ENCODE peak calls at places on chromosomes 4 and X, in seven cellular contexts. W is K562, P is transverse colon, M is A549, L is psoas muscle, R is astrocyte, B is SK-N-SH. N is an unnamed sample. For H3K4me1, the result is how much of the 10 kb centered on the place peaks cover.

GRCh38 chr4:13559414-13559813 is 15.1 kb upstream of the NKX3-2 start:
- DNase-seq in R (peak), L (no peak), P (no peak), B (no peak), M (no peak), W (no peak), N (no peak)

GRCh38 chrX:70481424-70481823 is 36.8 kb downstream of the DLG3 start:
- DNase-seq in L (no peak), P (no peak), M (no peak), B (no peak), W (no peak), R (no peak), N (no peak)

GRCh38 chr4:188030401-188030800 is 34.8 kb downstream of the ZFP42 start:
- DNase-seq in L (no peak), R (no peak), M (no peak), P (no peak), W (no peak), B (no peak), N (no peak)

GRCh38 chrX:24506082-24506481 is 41.0 kb downstream of the PDK3 start:
- DNase-seq in R (peak), W (no peak), M (peak), P (no peak), L (no peak), B (no peak), N (no peak)

GRCh38 chr4:73944061-73944875 is 37.6 kb downstream of the PF4 start:
- DNase-seq in B (peak), L (peak), P (peak), M (no peak), W (no peak), R (no peak), N (peak)

GRCh38 chrX:72094894-72095293 is 36.8 kb downstream of the RTL5 start:
- DNase-seq in P (peak), M (no peak), R (peak), W (peak), L (no peak), B (peak), N (no peak)

GRCh38 chrX:153906126-153906917 is 1.8 kb downstream of the AVPR2 start:
- DNase-seq in M (no peak), W (no peak), P (no peak), R (no peak), L (no peak), B (no peak), N (no peak)

GRCh38 chr4:83334425-83335241 is at the start of gene HPSE:
- DNase-seq in R (peak), B (peak), L (peak), W (peak), P (peak), M (peak), N (peak)

GRCh38 chr4:73404042-73404441 is at the start of gene ALB:
- DNase-seq in P (no peak), W (no peak), R (no peak), M (no peak), L (no peak), B (no peak), N (no peak)

GRCh38 chr4:155722816-155723499 is 35.9 kb upstream of the GUCY1B1 start:
- DNase-seq in W (no peak), P (no peak), B (no peak), R (peak), L (no peak), M (no peak), N (no peak)

GRCh38 chrX:15915959-15916703 is 61.5 kb upstream of the AP1S2 start:
- DNase-seq in L (no peak), R (peak), B (no peak), M (no peak), W (no peak), P (no peak), N (no peak)

GRCh38 chr4:62644372-62644771 is 1444.2 kb downstream of the ADGRL3 start:
- DNase-seq in B (no peak), P (peak), L (no peak), W (no peak), M (peak), R (peak), N (no peak)

GRCh38 chr4:139873111-139873866 is 207.7 kb downstream of the MGST2 start:
- DNase-seq in L (no peak), R (peak), M (no peak), W (no peak), B (no peak), P (no peak), N (no peak)

GRCh38 chr4:173436866-173437265 is 38.0 kb upstream of the SCRG1 start:
- DNase-seq in B (no peak), P (no peak), R (peak), W (no peak), L (no peak), M (no peak), N (no peak)

GRCh38 chr4:76830612-76831474 is 67.1 kb downstream of the SOWAHB start:
- DNase-seq in P (peak), L (no peak), R (peak), M (peak), W (no peak), B (no peak), N (peak)

GRCh38 chr4:173171098-173171497 is 2.5 kb downstream of the GALNT7 start:
- DNase-seq in M (peak), W (peak), P (no peak), B (peak), L (no peak), R (no peak), N (no peak)

GRCh38 chr4:519885-520595 is 21.0 kb downstream of the PIGG start:
- DNase-seq in R (no peak), L (no peak), M (no peak), B (no peak), P (no peak), W (no peak), N (no peak)

GRCh38 chr4:81631958-81632439 is 160.3 kb upstream of the RASGEF1B start:
- DNase-seq in L (no peak), B (no peak), M (peak), R (peak), P (no peak), W (peak), N (no peak)

GRCh38 chr4:3308691-3309090 is 15.9 kb downstream of the RGS12 start:
- DNase-seq in P (no peak), B (no peak), W (no peak), L (no peak), R (no peak), M (no peak), N (peak)

DNA sequence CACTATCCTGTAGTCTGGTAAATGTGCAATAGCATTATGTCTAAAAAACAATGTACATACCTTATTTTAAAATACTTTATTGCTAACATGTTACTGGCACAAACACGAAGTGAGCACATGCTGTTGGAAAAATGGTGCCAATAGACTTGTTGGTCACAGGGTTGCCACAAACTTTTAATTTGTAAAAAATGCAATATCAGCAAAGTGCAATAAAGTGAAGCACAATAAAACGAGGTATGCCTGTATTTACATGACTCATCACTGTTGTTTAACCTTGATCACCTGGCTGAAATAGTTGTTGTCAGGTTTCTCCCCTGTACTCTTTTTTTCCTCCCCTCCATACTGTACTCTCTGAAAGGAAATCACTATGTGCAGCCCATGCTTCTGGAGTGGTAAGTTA is 56.5 kb downstream of the KLF8 start:
- DNase-seq in B (no peak), P (no peak), M (no peak), W (no peak), R (no peak), L (no peak), N (no peak)
- H3K4me3 ChIP-seq in B (no peak), P (no peak), M (no peak), W (no peak), R (no peak), L (no peak), N (no peak)

DNA sequence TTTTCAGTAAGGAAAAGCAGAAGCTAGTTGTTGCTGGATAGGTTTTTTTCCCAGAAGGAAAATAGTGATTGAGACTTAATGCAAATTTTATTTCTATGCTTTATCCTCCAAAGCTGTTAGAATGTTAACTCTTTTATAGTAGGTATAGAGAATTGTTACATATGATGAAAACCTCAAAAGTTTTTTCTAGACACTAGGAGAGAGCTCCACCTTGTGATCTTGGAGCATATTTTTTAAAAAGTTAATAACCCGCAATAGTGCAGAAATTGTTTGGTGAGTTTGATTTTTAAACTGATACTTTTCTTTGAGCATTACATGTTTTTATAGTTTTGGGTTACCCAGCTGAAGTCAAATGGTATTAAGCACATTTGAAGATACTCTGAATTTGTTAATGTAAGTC is 56.5 kb downstream of the STAG2 start:
- DNase-seq in W (no peak), M (no peak), R (no peak), B (no peak), P (no peak), L (no peak), N (no peak)
- TF ChIP-seq CTCF in W (no peak), M (peak), R (no peak), B (peak), P (no peak), L (no peak), N (no peak)

DNA sequence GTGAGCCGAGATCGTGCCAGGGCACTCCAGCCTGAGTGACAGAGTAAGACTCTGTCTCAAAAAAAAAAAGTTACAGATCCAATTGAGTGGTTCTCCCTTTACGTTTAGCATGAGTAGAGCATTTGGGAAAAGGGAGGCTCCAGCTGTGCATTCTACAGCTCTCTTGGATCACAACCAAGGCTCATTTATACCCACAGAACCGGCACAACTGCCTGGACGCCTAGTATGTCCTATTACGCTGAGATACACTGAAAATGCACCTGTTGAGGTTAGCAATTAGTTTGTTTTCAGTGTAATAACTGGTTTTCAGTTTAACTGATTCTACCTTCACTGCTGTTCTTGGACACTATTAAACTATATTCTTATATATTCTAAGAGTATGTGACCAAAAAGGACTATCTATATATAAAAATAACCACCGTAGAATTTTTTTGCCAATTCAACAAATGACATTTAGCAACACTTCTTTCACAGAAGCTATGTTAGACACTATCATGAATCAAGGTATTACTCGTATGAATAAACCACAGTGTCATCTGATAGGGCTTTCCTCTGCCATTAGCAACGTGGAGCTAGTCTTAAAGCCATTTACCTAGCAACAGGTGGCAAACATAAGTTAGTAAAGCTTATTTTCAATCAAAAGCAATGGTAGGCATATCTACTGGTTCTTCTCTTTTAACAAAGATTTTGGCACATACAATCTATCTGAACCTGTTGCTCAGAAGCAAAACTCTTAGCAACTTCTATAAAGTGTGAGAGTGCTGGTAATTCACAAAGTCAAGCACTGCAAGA is 3.6 kb downstream of the OTUD4 start:
- DNase-seq in M (no peak), W (no peak), L (no peak), P (no peak), B (no peak), R (no peak), N (peak)
- H3K4me1 ChIP-seq in M (under half), W (under half), L (under half), P (under half), B (under half), R (under half), N (under half)

GRCh38 chr4:112280657-112281056 is 5.0 kb downstream of the TIFA start:
- DNase-seq in M (no peak), B (no peak), W (no peak), P (no peak), R (no peak), L (no peak), N (no peak)
- H3K4me3 ChIP-seq in M (no peak), B (no peak), W (no peak), P (no peak), R (no peak), L (no peak), N (no peak)

DNA sequence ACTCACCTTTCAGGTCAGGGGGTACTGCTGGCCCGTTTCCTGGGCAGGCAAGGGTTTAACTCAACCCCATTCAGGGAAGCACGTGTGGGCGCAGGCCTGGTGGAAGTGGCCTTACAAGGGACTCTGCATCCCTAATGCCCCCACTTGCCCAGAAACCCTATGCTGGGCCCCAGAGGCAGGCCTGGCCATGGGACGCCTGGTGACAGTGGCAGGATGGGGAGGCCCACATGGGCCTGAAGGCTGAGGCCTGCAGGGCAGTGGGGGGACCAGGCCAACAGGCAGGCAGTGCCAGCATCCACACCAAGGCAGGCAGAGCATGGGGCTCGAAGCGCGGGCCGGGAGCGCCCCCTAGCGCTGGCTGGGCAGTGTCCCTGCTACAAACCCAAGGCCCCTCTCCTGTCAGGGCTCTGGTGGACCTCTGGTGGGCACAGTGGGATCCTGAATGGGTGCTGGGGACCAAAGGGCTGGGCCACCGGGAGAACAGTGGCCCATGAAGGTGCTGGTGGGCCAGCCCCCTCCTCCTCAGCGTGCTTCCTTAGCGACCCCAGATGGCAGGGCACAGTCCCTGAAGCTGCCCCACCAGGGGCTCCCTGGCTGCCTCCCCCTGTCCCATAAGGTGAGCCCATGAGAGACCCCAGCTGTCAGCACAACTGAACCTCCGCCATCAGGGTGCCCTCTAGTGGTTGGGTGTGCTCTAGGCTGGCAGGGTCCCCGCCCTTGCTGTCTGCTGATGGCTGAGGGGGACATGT is 16.8 kb downstream of the FGFR3 start:
- DNase-seq in W (peak), L (peak), P (peak), M (peak), R (no peak), B (peak), N (peak)
- TF ChIP-seq CTCF in W (peak), L (peak), P (peak), M (peak), R (peak), B (peak), N (peak)

DNA sequence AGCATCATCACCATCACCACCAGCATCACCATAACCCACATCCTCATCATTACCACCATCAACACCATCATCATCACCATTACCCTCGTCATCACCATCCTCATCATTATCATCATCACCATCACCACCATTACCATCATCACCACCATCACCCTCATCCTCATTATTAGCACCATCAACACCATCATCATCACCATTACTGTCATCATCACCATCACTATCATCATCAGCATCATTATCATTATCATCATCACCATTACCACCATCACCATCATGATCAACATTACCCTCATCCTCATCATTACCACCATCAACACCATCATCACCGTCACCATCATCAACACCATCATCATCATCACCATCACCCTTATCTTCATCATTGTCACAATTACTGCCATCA is 51.7 kb downstream of the HTRA3 start:
- DNase-seq in P (no peak), R (no peak), B (no peak), M (no peak), L (no peak), W (no peak), N (no peak)
- H3K4me1 ChIP-seq in P (under half), R (under half), B (under half), M (under half), L (under half), W (under half), N (under half)

GRCh38 chr4:70997068-70997467 is 3.6 kb downstream of the DCK start:
- DNase-seq in M (no peak), L (no peak), R (no peak), B (no peak), P (no peak), W (no peak), N (no peak)
- H3K4me3 ChIP-seq in M (no peak), L (no peak), R (no peak), B (no peak), P (no peak), W (no peak), N (no peak)

DNA sequence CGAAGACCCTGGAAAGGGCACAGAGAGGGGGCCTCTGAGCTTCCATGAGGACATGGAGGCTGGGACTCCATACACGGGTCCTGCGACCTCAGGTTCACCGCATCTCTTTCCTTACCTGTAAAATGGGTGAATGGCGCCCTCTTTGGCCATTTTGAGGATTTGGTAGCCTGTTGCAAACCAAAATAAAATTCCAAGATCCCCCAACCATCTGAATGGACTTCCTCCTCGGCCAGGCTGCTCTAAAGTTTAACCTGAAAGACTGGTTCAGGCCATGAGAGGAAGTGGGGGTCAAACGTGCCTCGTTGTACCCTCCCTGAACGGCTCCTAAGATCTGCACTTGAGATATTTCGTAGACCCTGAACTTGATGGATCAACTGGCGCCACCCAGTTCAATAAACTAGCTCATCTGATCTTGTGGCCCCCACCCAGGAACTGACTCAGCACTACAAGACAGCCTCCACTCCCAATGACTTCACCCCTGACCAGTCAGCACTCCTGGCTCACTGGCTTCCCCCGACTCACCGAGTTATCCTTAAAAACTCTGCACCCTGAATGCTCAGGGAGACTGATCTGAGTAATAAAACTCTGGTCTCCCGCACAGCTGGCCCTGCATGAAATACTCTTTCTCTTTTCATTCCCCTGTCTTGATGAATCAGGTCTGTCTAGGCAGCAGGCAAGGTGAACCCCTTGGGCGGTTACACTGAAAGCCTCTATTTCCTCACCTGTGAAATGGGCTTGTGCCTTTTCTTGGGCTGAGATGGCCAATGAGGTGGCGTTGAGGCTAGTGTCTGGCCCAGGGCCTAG is 32.9 kb upstream of the GPR78 start:
- DNase-seq in W (peak), P (no peak), L (no peak), M (peak), B (peak), R (peak), N (no peak)
- TF ChIP-seq CTCF in W (peak), P (peak), L (no peak), M (no peak), B (peak), R (peak), N (no peak)

GRCh38 chr4:40190880-40191815 is 5.7 kb upstream of the RHOH start:
- DNase-seq in P (no peak), L (no peak), R (no peak), M (peak), W (no peak), B (no peak), N (no peak)

GRCh38 chr4:40194602-40195161 is 2.1 kb upstream of the RHOH start:
- DNase-seq in R (no peak), P (peak), W (no peak), L (no peak), B (peak), M (no peak), N (peak)

GRCh38 chr4:40193578-40193977 is 3.3 kb upstream of the RHOH start:
- DNase-seq in P (no peak), R (no peak), L (no peak), B (no peak), M (no peak), W (no peak), N (no peak)

GRCh38 chr4:40192286-40193017 is 4.4 kb upstream of the RHOH start:
- DNase-seq in R (no peak), L (no peak), B (no peak), P (peak), W (no peak), M (no peak), N (no peak)

GRCh38 chr4:40193018-40193571 is 3.7 kb upstream of the RHOH start:
- DNase-seq in L (no peak), M (no peak), B (no peak), R (no peak), W (no peak), P (peak), N (no peak)
- H3K4me1 ChIP-seq in L (under half), M (half or more), B (under half), R (under half), W (under half), P (under half), N (under half)

N was measured in mucosa of descending colon.